ENCODE peak calls at places on chromosome 21, in nine cellular contexts. D is NT2/D1, F is PC-9, V is aorta, B is A549, C is psoas muscle, X is foreskin keratinocyte, I is small intestine, T is cardiac muscle cell. R is an unnamed sample. For H3K4me1, the result is how much of the 10 kb centered on the place peaks cover.

GRCh38 chr21:36395353-36396111 is 10.3 kb downstream of the CHAF1B start:
- DNase-seq in D (no peak), F (no peak), V (no peak), B (no peak), C (peak), X (no peak), I (no peak), T (no peak), R (no peak)

GRCh38 chr21:43864806-43865470 is at the start of gene AGPAT3:
- DNase-seq in D (no peak), F (no peak), V (peak), B (no peak), C (no peak), X (no peak), I (no peak), T (no peak), R (no peak)

GRCh38 chr21:43866233-43866632 is 1.2 kb downstream of the AGPAT3 start:
- DNase-seq in D (no peak), F (no peak), V (peak), B (no peak), C (peak), X (peak), I (peak), T (peak), R (peak)

GRCh38 chr21:19228241-19228640 is 824.7 kb upstream of the TMPRSS15 start:
- DNase-seq in D (no peak), F (no peak), V (no peak), B (no peak), C (no peak), X (no peak), I (no peak), T (no peak), R (no peak)

GRCh38 chr21:21101911-21102310 is 103.7 kb downstream of the NCAM2 start:
- DNase-seq in D (peak), F (no peak), V (no peak), B (no peak), C (no peak), X (peak), I (no peak), T (peak), R (no peak)

GRCh38 chr21:46322351-46323226 is 1.1 kb downstream of the C21orf58 start:
- DNase-seq in D (no peak), F (no peak), V (no peak), B (peak), C (no peak), X (peak), I (peak), T (peak), R (peak)

GRCh38 chr21:32302560-32302959 is 3.9 kb downstream of the MRAP start:
- DNase-seq in D (no peak), F (no peak), V (no peak), B (no peak), C (no peak), X (no peak), I (no peak), T (no peak), R (no peak)

GRCh38 chr21:29148535-29148934 is 18.1 kb downstream of the MAP3K7CL start:
- DNase-seq in D (no peak), F (no peak), V (no peak), B (no peak), C (no peak), X (no peak), I (no peak), T (peak), R (peak)

GRCh38 chr21:29078884-29079765 is 5.7 kb upstream of the CCT8 start:
- DNase-seq in D (no peak), F (no peak), V (no peak), B (no peak), C (no peak), X (no peak), I (peak), T (no peak), R (no peak)

GRCh38 chr21:27001526-27001925 is 34.6 kb upstream of the ADAMTS5 start:
- DNase-seq in D (no peak), F (no peak), V (no peak), B (no peak), C (no peak), X (peak), I (no peak), T (no peak), R (no peak)

GRCh38 chr21:30340714-30341573 is 3.5 kb upstream of the KRTAP27-1 start:
- DNase-seq in D (peak), F (no peak), V (no peak), B (peak), C (no peak), X (peak), I (peak), T (peak), R (peak)

GRCh38 chr21:28776251-28776650 is 216.4 kb downstream of the LTN1 start:
- DNase-seq in D (no peak), F (no peak), V (no peak), B (no peak), C (no peak), X (peak), I (no peak), T (peak), R (no peak)

GRCh38 chr21:28393279-28393678 is 599.4 kb downstream of the LTN1 start:
- DNase-seq in D (no peak), F (peak), V (no peak), B (no peak), C (no peak), X (peak), I (peak), T (no peak), R (no peak)

GRCh38 chr21:32411366-32412161 is 942 bp upstream of the EVA1C start:
- DNase-seq in D (no peak), F (no peak), V (peak), B (peak), C (peak), X (peak), I (peak), T (peak), R (peak)

GRCh38 chr21:9839011-9839661 is 682.2 kb upstream of the TPTE start:
- DNase-seq in D (no peak), F (no peak), V (peak), B (no peak), C (peak), X (no peak), I (no peak), T (no peak), R (peak)

GRCh38 chr21:26954591-26955214 is 12.2 kb downstream of the ADAMTS5 start:
- DNase-seq in D (no peak), F (no peak), V (no peak), B (no peak), C (no peak), X (no peak), I (no peak), T (no peak), R (no peak)

GRCh38 chr21:32976791-32977190 is 48.9 kb upstream of the OLIG2 start:
- DNase-seq in D (no peak), F (no peak), V (no peak), B (no peak), C (no peak), X (no peak), I (no peak), T (no peak), R (no peak)

GRCh38 chr21:36087362-36088138 is 17.7 kb downstream of the CBR1 start:
- DNase-seq in D (peak), F (no peak), V (no peak), B (no peak), C (no peak), X (peak), I (no peak), T (no peak), R (no peak)

GRCh38 chr21:29436143-29436542 is 137.4 kb downstream of the BACH1 start:
- DNase-seq in D (no peak), F (no peak), V (no peak), B (no peak), C (no peak), X (no peak), I (peak), T (peak), R (peak)

GRCh38 chr21:36788116-36788515 is 89.2 kb downstream of the SIM2 start:
- DNase-seq in D (no peak), F (peak), V (no peak), B (peak), C (no peak), X (peak), I (peak), T (peak), R (no peak)

GRCh38 chr21:31282095-31282709 is 61.9 kb downstream of the TIAM1 start:
- DNase-seq in D (no peak), F (no peak), V (no peak), B (no peak), C (no peak), X (peak), I (peak), T (peak), R (peak)

GRCh38 chr21:31530918-31531705 is 128.4 kb upstream of the SOD1 start:
- DNase-seq in D (no peak), F (no peak), V (no peak), B (no peak), C (no peak), X (no peak), I (no peak), T (no peak), R (peak)

GRCh38 chr21:18614327-18614726 is 210.7 kb upstream of the TMPRSS15 start:
- DNase-seq in D (no peak), F (no peak), V (no peak), B (no peak), C (no peak), X (no peak), I (no peak), T (no peak), R (no peak)

DNA sequence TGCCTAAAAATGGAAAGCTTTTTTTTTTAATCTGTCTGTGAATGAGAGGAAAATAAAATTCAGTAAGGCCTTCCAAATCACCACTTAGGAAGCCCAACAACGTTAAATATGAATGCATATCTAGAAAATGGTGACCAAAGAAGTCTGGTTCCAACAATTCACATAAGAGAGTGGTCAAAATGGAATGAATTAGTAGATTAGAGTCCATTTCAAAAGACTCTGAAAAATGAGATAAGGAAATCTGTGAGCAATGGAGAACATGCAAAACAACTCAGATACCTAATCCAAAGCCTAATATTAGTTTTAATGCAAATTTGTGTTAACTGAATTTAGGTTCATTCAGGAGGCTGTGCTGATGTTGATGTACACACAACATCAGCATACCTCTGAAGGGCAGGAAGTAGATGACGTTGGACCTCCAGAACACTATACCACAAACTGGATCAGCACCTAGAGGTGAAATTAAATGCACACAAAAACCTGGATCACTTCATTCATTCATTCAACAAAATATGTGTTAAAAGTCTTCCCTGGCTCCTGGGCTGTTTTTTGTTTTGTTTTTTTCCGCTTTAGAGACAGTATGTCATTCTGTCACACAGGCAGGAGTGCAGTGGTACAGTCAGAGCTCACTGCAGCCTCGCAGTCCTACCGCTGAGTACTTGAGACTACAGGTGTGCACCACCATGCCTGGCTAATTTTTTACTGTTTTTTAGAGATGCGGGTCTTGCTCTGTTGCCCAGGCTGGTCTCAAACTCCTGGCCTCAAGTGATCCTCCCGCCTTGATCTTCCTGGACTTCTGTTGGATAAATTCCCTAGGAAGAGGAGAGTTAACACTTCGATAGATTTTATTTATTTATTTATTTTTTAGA is 4.9 kb upstream of the BRWD1 start:
- DNase-seq in D (no peak), F (no peak), V (no peak), B (no peak), C (no peak), X (no peak), I (no peak), T (peak), R (no peak)
- H3K4me1 ChIP-seq in D (under half), F (half or more), V (under half), B (under half), C (under half), X (under half), I (under half), T (under half), R (under half)

DNA sequence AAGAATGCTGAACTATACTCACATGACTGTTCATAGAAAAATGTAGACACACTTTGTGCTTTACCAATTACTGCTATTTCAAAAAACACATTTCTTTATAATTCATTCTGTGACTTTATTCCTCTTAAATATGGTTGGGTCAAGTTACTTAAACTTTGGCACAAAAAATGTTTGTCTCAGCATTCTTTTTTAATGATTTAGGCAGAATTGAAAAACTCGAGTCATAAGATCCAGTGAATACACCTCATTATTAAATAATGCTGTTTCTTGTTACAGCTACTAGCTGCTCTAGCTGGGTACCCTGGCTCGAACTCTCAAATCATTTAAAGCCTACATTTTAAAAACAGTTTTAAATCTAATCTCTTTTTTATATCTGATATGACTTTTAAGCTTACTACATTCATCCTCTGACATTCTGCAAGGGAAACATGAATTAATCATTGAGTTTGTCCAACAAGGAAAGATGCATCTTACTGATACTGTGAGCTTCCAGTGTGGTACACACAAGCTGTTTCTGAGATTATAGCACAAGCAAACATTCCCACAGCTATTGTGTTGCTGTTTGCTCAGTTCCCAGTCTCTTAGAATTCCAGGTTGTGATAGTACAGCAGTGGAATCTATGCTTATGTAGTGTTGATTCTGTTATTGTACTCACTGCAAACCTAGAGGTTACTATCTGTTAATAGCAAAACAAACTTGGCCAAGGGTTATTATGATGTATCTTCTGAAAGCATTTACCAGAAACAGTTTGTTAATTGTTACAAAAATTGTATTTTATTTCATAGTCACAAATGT is 746.5 kb downstream of the USP25 start:
- DNase-seq in D (no peak), F (no peak), V (no peak), B (peak), C (no peak), X (no peak), I (no peak), T (peak), R (no peak)
- H3K4me1 ChIP-seq in D (under half), F (under half), V (under half), B (under half), C (under half), X (under half), I (under half), T (under half), R (under half)

DNA sequence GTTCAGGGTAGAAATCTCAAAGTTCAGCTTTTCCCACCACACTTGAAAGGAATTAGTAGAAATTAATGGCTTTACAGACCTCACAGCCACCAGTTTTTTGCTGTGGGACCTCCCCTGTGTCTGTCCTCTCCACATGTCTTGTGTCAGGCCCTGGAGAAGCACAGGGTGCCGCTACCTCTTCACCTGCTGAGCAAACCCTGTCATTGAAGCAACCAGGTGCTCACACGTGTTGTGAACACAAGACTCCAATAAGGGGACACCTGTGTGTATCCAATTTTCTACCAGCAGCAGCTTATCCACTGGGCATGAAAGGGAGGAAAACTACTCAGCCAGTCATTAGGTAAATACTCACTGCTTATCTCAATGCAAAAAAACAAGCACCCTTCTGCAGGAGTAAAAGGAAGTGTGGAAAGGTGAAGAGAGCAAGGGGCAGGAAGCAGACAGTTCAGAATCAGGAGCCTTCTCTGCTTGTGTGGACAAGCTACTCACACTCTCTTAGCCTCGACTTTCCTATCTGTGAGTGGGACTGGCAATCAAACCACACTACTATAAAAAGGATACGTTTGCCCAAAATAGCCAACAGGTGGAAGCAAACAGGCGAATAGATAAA is 148.8 kb downstream of the ETS2 start:
- DNase-seq in D (no peak), F (no peak), V (no peak), B (no peak), C (no peak), X (no peak), I (peak), T (no peak), R (no peak)
- H3K4me1 ChIP-seq in D (under half), F (under half), V (under half), B (under half), C (under half), X (under half), I (under half), T (under half), R (under half)

DNA sequence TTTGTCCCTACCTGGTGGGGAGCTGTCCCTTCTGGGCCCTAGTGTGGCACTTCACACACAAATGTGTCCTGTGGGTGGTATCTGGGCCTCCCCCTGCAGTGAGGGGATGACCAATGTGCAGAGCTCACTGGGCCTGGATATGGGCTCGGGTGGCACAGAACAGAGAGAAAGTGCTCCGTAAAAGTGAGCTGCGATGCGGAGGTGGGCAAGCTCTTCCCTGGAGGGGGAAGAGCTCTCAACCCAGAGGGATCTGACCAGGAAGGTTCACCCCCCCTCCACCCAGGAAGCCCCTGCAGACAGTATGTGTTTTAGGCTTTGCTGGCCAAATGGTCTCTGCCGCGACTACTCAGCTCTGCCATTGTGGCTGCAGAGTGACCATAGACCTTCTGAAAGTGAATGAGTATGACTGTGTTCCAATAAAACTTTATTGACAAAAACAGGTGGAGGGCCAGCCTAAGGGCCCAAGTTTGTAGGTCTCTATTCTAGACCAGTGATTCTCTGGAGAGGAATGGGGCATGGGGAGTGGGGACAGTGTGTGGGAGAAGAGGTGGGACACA is 8.6 kb upstream of the ITGB2 start:
- DNase-seq in D (no peak), F (no peak), V (peak), B (no peak), C (peak), X (no peak), I (no peak), T (no peak), R (no peak)
- H3K4me1 ChIP-seq in D (under half), F (half or more), V (under half), B (under half), C (under half), X (under half), I (under half), T (under half), R (under half)

GRCh38 chr21:34877485-34878128 is 171.5 kb downstream of the RUNX1 start:
- DNase-seq in D (no peak), F (peak), V (no peak), B (no peak), C (no peak), X (no peak), I (peak), T (no peak), R (no peak)

GRCh38 chr21:34880401-34880800 is 168.7 kb downstream of the RUNX1 start:
- DNase-seq in D (no peak), F (no peak), V (no peak), B (no peak), C (no peak), X (no peak), I (no peak), T (no peak), R (no peak)

GRCh38 chr21:34881421-34881820 is 167.7 kb downstream of the RUNX1 start:
- DNase-seq in D (no peak), F (peak), V (no peak), B (no peak), C (no peak), X (no peak), I (no peak), T (peak), R (no peak)

GRCh38 chr21:34878501-34878900 is 170.6 kb downstream of the RUNX1 start:
- DNase-seq in D (no peak), F (peak), V (no peak), B (peak), C (no peak), X (no peak), I (peak), T (no peak), R (no peak)

DNA sequence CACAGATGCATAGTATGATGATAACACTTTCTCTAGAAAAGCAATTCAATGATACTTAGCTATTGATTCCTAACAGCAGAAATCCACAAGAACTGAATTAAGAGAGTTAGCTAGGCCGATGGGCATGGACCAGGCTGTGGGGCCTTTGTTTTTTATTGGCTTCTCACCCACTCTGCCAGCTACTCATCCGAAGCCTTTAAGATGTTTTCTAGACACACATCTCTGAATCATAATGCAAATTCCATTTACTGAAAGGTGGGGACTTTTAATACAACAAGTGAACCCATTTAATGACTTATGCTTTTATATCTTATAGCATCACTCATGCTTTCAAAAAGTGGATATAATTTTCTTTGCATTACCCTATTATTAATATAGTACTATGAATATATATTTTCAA is 170.2 kb downstream of the RUNX1 start:
- DNase-seq in D (no peak), F (peak), V (no peak), B (no peak), C (no peak), X (no peak), I (no peak), T (no peak), R (no peak)
- H3K4me1 ChIP-seq in D (under half), F (half or more), V (under half), B (half or more), C (under half), X (under half), I (under half), T (under half), R (under half)

R was measured in right cardiac atrium.